ENCODE peak calls at places on chromosomes 2 and 18, in ten cellular contexts. V, L, J, W, R, H, T, O, A and E are unnamed samples.

GRCh38 chr2:233501198-233502076 is 65.1 kb downstream of the USP40 start:
- DNase-seq in V (no peak), L (peak; percentile 71), J (no peak), W (no peak), R (peak; percentile 35), H (no peak), T (no peak), O (no peak), A (peak; percentile 50), E (no peak)

GRCh38 chr2:120231564-120231973 is 8.4 kb upstream of the TMEM185B start:
- DNase-seq in V (no peak), L (no peak), J (no peak), W (no peak), R (no peak), H (no peak), T (no peak), O (no peak), A (no peak), E (no peak)

GRCh38 chr2:165777522-165778186 is 16.4 kb downstream of the GALNT3 start:
- DNase-seq in V (no peak), L (no peak), J (no peak), W (no peak), R (no peak), H (no peak), T (peak; percentile 29), O (no peak), A (no peak), E (no peak)

GRCh38 chr2:140643761-140644187 is 1487.0 kb downstream of the LRP1B start:
- DNase-seq in V (no peak), L (peak; percentile 21), J (no peak), W (no peak), R (peak; percentile 63), H (no peak), T (no peak), O (no peak), A (no peak), E (no peak)

GRCh38 chr2:145027073-145027459 is 507.1 kb upstream of the ZEB2 start:
- DNase-seq in V (no peak), L (no peak), J (no peak), W (no peak), R (peak; percentile 56), H (no peak), T (no peak), O (no peak), A (no peak), E (no peak)

GRCh38 chr2:96470636-96471035 is 34.5 kb downstream of the NEURL3 start:
- DNase-seq in V (peak; percentile 13), L (no peak), J (peak; percentile 45), W (peak; percentile 88), R (peak; percentile 47), H (no peak), T (peak; percentile 16), O (peak; percentile 41), A (peak; percentile 78), E (peak; percentile 53)

GRCh38 chr2:72149556-72150156 is 2.0 kb upstream of the CYP26B1 start:
- DNase-seq in V (no peak), L (no peak), J (no peak), W (peak; percentile 70), R (no peak), H (no peak), T (no peak), O (peak; percentile 18), A (peak; percentile 81), E (no peak)

GRCh38 chr2:178397002-178397605 is 53.9 kb downstream of the PRKRA start:
- DNase-seq in V (peak; percentile 30), L (peak; percentile 24), J (no peak), W (no peak), R (peak; percentile 66), H (no peak), T (peak; percentile 54), O (no peak), A (no peak), E (no peak)

GRCh38 chr2:224042191-224042696 is 3.2 kb upstream of the SERPINE2 start:
- DNase-seq in V (no peak), L (no peak), J (no peak), W (no peak), R (peak; percentile 64), H (no peak), T (no peak), O (no peak), A (no peak), E (no peak)

GRCh38 chr2:20617892-20618467 is 32.9 kb downstream of the HS1BP3 start:
- DNase-seq in V (no peak), L (peak; percentile 76), J (no peak), W (peak; percentile 99), R (peak; percentile 100), H (no peak), T (no peak), O (peak; percentile 98), A (peak; percentile 99), E (no peak)

DNA sequence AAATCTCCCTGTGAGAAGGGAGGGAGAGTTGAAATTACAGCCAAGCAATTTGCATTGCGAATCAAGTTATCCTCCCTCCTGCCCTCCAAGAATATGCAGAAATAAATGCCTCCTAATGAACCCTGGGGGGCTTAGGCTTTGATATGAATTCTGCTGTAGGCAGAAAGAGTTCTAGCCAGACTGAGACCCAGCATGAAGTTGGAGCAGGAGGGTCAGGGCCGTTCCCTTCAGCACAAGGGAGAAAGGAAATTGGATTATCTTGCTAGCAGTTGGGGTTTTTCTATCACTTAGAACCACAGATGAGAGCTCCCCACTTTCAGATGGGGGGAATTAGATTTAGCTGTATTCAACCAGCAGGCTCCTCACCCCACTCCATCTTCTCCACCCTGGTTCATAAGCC is 109.7 kb upstream of the FZD7 start:
- DNase-seq in V (no peak), L (no peak), J (no peak), W (no peak), R (no peak), H (no peak), T (no peak), O (no peak), A (no peak), E (no peak)
- H3K4me1 ChIP-seq in V (no peaks in the 10 kb centered on the region), L (no peaks in the 10 kb centered on the region), J (peaks cover 6% of the 10 kb centered on the region), W (no peaks in the 10 kb centered on the region), R (no peaks in the 10 kb centered on the region), H (no peaks in the 10 kb centered on the region), T (no peaks in the 10 kb centered on the region), O (no peaks in the 10 kb centered on the region), A (no peaks in the 10 kb centered on the region), E (no peaks in the 10 kb centered on the region)

GRCh38 chr2:113172721-113173562 is 829 bp upstream of the PSD4 start:
- DNase-seq in V (no peak), L (no peak), J (no peak), W (no peak), R (no peak), H (no peak), T (no peak), O (no peak), A (no peak), E (no peak)
- H3K4me1 ChIP-seq in V (peaks cover 67% of the 10 kb centered on the region), L (no peaks in the 10 kb centered on the region), J (peaks cover 4% of the 10 kb centered on the region), W (no peaks in the 10 kb centered on the region), R (no peaks in the 10 kb centered on the region), H (peaks cover 82% of the 10 kb centered on the region), T (peaks cover 80% of the 10 kb centered on the region), O (no peaks in the 10 kb centered on the region), A (no peaks in the 10 kb centered on the region), E (peaks cover 76% of the 10 kb centered on the region)

GRCh38 chr2:197207608-197208007 is 103.0 kb downstream of the ANKRD44 start:
- DNase-seq in V (no peak), L (no peak), J (no peak), W (no peak), R (no peak), H (no peak), T (no peak), O (no peak), A (no peak), E (no peak)

GRCh38 chr2:197208841-197209240 is 101.7 kb downstream of the ANKRD44 start:
- DNase-seq in V (peak; percentile 52), L (peak; percentile 34), J (no peak), W (no peak), R (no peak), H (no peak), T (no peak), O (no peak), A (no peak), E (no peak)

GRCh38 chr2:197208029-197208428 is 102.6 kb downstream of the ANKRD44 start:
- DNase-seq in V (no peak), L (no peak), J (no peak), W (no peak), R (no peak), H (no peak), T (peak; percentile 34), O (no peak), A (no peak), E (no peak)

GRCh38 chr2:197205590-197206215 is 104.9 kb downstream of the ANKRD44 start:
- DNase-seq in V (peak; percentile 91), L (no peak), J (no peak), W (no peak), R (no peak), H (peak; percentile 57), T (peak; percentile 87), O (no peak), A (no peak), E (peak; percentile 90)

DNA sequence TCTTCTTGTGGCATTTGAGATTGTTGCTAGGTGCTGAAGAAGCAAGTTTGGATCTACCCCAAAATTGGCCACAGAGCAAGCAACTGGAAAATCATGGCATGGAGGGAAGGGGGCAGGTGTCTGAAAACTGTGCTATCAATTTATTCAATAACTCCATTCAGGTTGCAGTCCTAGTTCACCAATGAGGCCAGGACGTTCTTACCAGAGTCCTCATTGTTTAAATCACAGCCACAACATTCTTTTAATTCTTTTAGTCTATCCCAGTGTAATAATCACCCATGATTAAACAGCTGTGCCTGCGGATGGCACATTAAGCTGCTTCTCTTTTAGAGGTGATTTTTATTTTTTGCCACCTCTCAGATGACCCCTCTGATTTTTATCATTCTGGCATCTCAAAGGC is 103.5 kb downstream of the ANKRD44 start:
- DNase-seq in V (no peak), L (no peak), J (no peak), W (no peak), R (no peak), H (no peak), T (no peak), O (no peak), A (no peak), E (no peak)
- H3K4me1 ChIP-seq in V (peaks cover 92% of the 10 kb centered on the region), L (peaks cover 4% of the 10 kb centered on the region), J (no peaks in the 10 kb centered on the region), W (peaks cover 13% of the 10 kb centered on the region), R (no peaks in the 10 kb centered on the region), H (peaks cover 91% of the 10 kb centered on the region), T (peaks cover 94% of the 10 kb centered on the region), O (peaks cover 30% of the 10 kb centered on the region), A (peaks cover 12% of the 10 kb centered on the region), E (peaks cover 98% of the 10 kb centered on the region)

GRCh38 chr18:8657873-8658521 is 47.4 kb upstream of the MTCL1 start:
- DNase-seq in V (no peak), L (no peak), J (no peak), W (no peak), R (peak; percentile 50), H (no peak), T (no peak), O (no peak), A (no peak), E (no peak)

GRCh38 chr18:8657050-8657820 is 48.0 kb downstream of the RAB12 start:
- DNase-seq in V (no peak), L (no peak), J (no peak), W (no peak), R (no peak), H (no peak), T (no peak), O (no peak), A (no peak), E (no peak)

GRCh38 chr18:8659609-8660242 is 45.6 kb upstream of the MTCL1 start:
- DNase-seq in V (no peak), L (no peak), J (no peak), W (no peak), R (no peak), H (no peak), T (no peak), O (no peak), A (no peak), E (no peak)

GRCh38 chr18:8660316-8660715 is 45.0 kb upstream of the MTCL1 start:
- DNase-seq in V (no peak), L (no peak), J (no peak), W (no peak), R (no peak), H (no peak), T (no peak), O (no peak), A (no peak), E (no peak)

GRCh38 chr18:8658858-8659485 is 46.4 kb upstream of the MTCL1 start:
- DNase-seq in V (no peak), L (no peak), J (no peak), W (no peak), R (no peak), H (no peak), T (no peak), O (no peak), A (no peak), E (no peak)
- H3K4me1 ChIP-seq in V (no peaks in the 10 kb centered on the region), L (peaks cover 11% of the 10 kb centered on the region), J (peaks cover 13% of the 10 kb centered on the region), W (no peaks in the 10 kb centered on the region), R (peaks cover 5% of the 10 kb centered on the region), H (no peaks in the 10 kb centered on the region), T (no peaks in the 10 kb centered on the region), O (peaks cover 4% of the 10 kb centered on the region), A (no peaks in the 10 kb centered on the region), E (no peaks in the 10 kb centered on the region)